ENCODE peak calls at places on chromosomes 11 and 22, in nine cellular contexts. T is adrenal gland, Z is endothelial cell of umbilical vein, G is IMR-90, O is tibial nerve, W is transverse colon, F is upper lobe of left lung, K is suprapubic skin, S is stomach. E is an unnamed sample. For H3K36me3, the result is how much of the 10 kb centered on the place peaks cover.

GRCh38 chr11:48154162-48154561 is 62.4 kb upstream of the OR4B1 start:
- DNase-seq in W (no peak), F (no peak), O (no peak), K (no peak), Z (peak), G (peak), T (no peak), S (no peak), E (no peak)

GRCh38 chr11:109849946-109850345 is 243.2 kb upstream of the ZC3H12C start:
- DNase-seq in K (no peak), W (no peak), S (no peak), O (no peak), F (no peak), G (no peak), T (no peak), Z (no peak), E (no peak)

GRCh38 chr11:120747801-120748484 is 236.4 kb downstream of the GRIK4 start:
- DNase-seq in S (no peak), W (no peak), K (no peak), O (no peak), Z (no peak), G (no peak), T (no peak), F (no peak), E (no peak)

GRCh38 chr11:48095779-48096470 is 115.6 kb downstream of the PTPRJ start:
- DNase-seq in S (no peak), T (no peak), F (no peak), K (no peak), Z (no peak), W (no peak), G (no peak), O (no peak), E (no peak)

GRCh38 chr11:64638017-64638664 is 47.1 kb downstream of the SLC22A12 start:
- DNase-seq in F (no peak), Z (no peak), W (peak), K (no peak), T (no peak), O (no peak), S (no peak), G (no peak), E (no peak)

GRCh38 chr22:50056214-50056972 is 1.7 kb downstream of the TTLL8 start:
- DNase-seq in F (no peak), T (no peak), O (no peak), G (no peak), K (no peak), S (no peak), W (no peak), Z (no peak), E (no peak)

GRCh38 chr11:396511-396947 is 2.5 kb downstream of the PKP3 start:
- DNase-seq in S (no peak), K (no peak), W (no peak), G (no peak), Z (peak), F (no peak), O (no peak), T (no peak), E (peak)

GRCh38 chr22:35634015-35634414 is 14.2 kb upstream of the APOL6 start:
- DNase-seq in W (no peak), T (no peak), O (no peak), K (no peak), Z (no peak), S (no peak), F (no peak), G (no peak), E (no peak)

GRCh38 chr11:33655842-33656600 is 44.6 kb downstream of the C11orf91 start:
- DNase-seq in F (no peak), T (no peak), W (no peak), Z (no peak), S (no peak), O (no peak), G (no peak), K (no peak), E (no peak)

GRCh38 chr22:38403806-38404205 is 51.2 kb downstream of the KCNJ4 start:
- DNase-seq in T (no peak), Z (no peak), O (no peak), K (no peak), F (no peak), W (no peak), G (no peak), S (no peak), E (no peak)

GRCh38 chr11:91857194-91857593 is 367.4 kb upstream of the FAT3 start:
- DNase-seq in K (no peak), Z (no peak), F (no peak), T (no peak), W (no peak), G (no peak), S (no peak), O (no peak), E (no peak)

GRCh38 chr11:87236368-87236767 is 198.6 kb downstream of the TMEM135 start:
- DNase-seq in Z (peak), T (no peak), G (peak), F (no peak), K (no peak), O (no peak), W (no peak), S (no peak), E (no peak)

GRCh38 chr11:128530119-128531091 is 57.0 kb downstream of the ETS1 start:
- DNase-seq in Z (no peak), S (peak), W (peak), K (no peak), F (no peak), O (no peak), T (peak), G (peak), E (no peak)

GRCh38 chr11:30110691-30111090 is 93.9 kb upstream of the KCNA4 start:
- DNase-seq in O (no peak), S (no peak), Z (no peak), F (no peak), W (no peak), T (no peak), K (no peak), G (no peak), E (no peak)

GRCh38 chr22:49738566-49738965 is 89.1 kb downstream of the BRD1 start:
- DNase-seq in T (no peak), Z (no peak), F (no peak), G (no peak), K (no peak), S (peak), O (no peak), W (no peak), E (no peak)

GRCh38 chr22:49152930-49153770 is 674.5 kb downstream of the BRD1 start:
- DNase-seq in Z (no peak), F (no peak), T (no peak), K (no peak), G (no peak), O (no peak), S (no peak), W (no peak), E (peak)

GRCh38 chr11:288328-289144 is at the start of gene PGGHG:
- DNase-seq in O (peak), F (peak), S (peak), Z (no peak), K (peak), T (no peak), G (no peak), W (peak), E (peak)

GRCh38 chr11:114135737-114136151 is 76.2 kb downstream of the ZBTB16 start:
- DNase-seq in G (no peak), O (no peak), S (no peak), F (no peak), W (no peak), K (no peak), T (no peak), Z (no peak), E (no peak)

GRCh38 chr11:69911310-69912160 is 92.3 kb upstream of the FGF3 start:
- DNase-seq in S (no peak), G (no peak), Z (no peak), K (peak), T (no peak), F (peak), W (no peak), O (no peak), E (peak)

GRCh38 chr11:68673991-68674390 is 10.4 kb upstream of the GAL start:
- DNase-seq in W (no peak), F (no peak), Z (no peak), K (no peak), S (no peak), O (no peak), T (no peak), G (no peak), E (peak)

GRCh38 chr11:35838071-35838470 is 105.8 kb upstream of the LDLRAD3 start:
- DNase-seq in O (no peak), Z (no peak), S (no peak), G (no peak), T (no peak), W (no peak), F (no peak), K (no peak), E (no peak)

GRCh38 chr11:68889948-68890446 is 13.6 kb downstream of the MRPL21 start:
- DNase-seq in G (peak), Z (no peak), F (peak), O (peak), S (no peak), T (no peak), W (peak), K (no peak), E (peak)

GRCh38 chr22:37233751-37234631 is 10.1 kb downstream of the RAC2 start:
- DNase-seq in G (no peak), T (no peak), S (no peak), K (no peak), W (peak), O (no peak), F (no peak), Z (no peak), E (peak)

GRCh38 chr11:69385832-69386415 is 92.0 kb downstream of the MYEOV start:
- DNase-seq in S (peak), G (no peak), T (no peak), F (no peak), O (no peak), K (peak), W (peak), Z (no peak), E (peak)

GRCh38 chr11:119717839-119718534 is 11.0 kb downstream of the NECTIN1 start:
- DNase-seq in Z (no peak), G (no peak), S (no peak), F (no peak), T (no peak), K (no peak), O (no peak), W (no peak), E (no peak)

GRCh38 chr11:17972987-17973386 is 39.9 kb downstream of the SERGEF start:
- DNase-seq in Z (peak), G (peak), O (peak), K (no peak), S (no peak), F (no peak), T (peak), W (peak), E (no peak)

GRCh38 chr11:130315354-130315970 is 745 bp upstream of the ZBTB44 start:
- DNase-seq in G (no peak), T (peak), S (peak), Z (no peak), K (no peak), O (peak), F (peak), W (peak), E (peak)

GRCh38 chr11:65652511-65653228 is 10.0 kb downstream of the RELA start:
- DNase-seq in K (peak), S (peak), Z (peak), F (peak), O (peak), T (peak), G (peak), W (peak), E (peak)
- TF ChIP-seq POLR2A in K (peak), S (no peak), Z (peak), F (peak), O (peak), T (peak), G (peak), W (peak), E (peak)

DNA sequence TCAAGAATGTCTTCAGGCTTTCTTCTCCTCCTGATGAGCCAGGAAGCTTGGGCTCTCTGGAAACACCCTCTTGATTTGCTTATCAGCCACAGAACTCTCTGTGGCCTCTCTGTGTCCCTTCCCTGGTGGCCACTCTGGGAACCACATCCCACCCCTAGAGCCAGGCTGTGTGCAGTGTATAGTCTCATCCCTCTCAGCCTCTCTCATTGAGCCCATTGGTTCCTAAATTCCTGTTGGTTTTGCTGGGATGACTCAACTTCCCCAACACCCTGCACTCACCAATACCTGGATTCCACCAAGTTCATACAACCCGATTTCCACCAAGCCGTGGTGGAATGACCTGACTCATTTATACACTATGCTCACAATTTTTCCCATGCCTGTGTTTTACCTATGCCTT is 5.2 kb downstream of the IRAG1 start:
- DNase-seq in G (peak), W (no peak), S (no peak), K (no peak), T (no peak), F (no peak), O (no peak), Z (no peak), E (no peak)
- TF ChIP-seq CTCF in G (peak), W (no peak), S (no peak), K (no peak), T (no peak), F (peak), O (no peak), Z (peak), E (no peak)

GRCh38 chr11:108037211-108037610 is 28.5 kb downstream of the CUL5 start:
- DNase-seq in F (no peak), K (no peak), O (no peak), W (no peak), T (peak), Z (no peak), G (no peak), S (no peak), E (no peak)
- H3K36me3 ChIP-seq in F (under half), K (under half), O (under half), W (under half), T (under half), Z (under half), G (under half), S (half or more), E (half or more)

GRCh38 chr11:46346886-46347636 is at the start of gene DGKZ:
- DNase-seq in Z (peak), K (peak), F (peak), W (peak), T (peak), G (peak), O (peak), S (peak), E (peak)
- TF ChIP-seq POLR2A in Z (peak), K (no peak), F (no peak), W (no peak), T (peak), G (no peak), O (no peak), S (no peak), E (no peak)

GRCh38 chr11:2090172-2091111 is 48.7 kb downstream of the IGF2 start:
- DNase-seq in W (no peak), G (no peak), O (no peak), T (no peak), K (peak), Z (no peak), S (peak), F (peak), E (peak)

GRCh38 chr11:2091112-2091746 is 48.0 kb downstream of the IGF2 start:
- DNase-seq in G (no peak), T (no peak), F (peak), Z (no peak), K (no peak), S (peak), W (no peak), O (no peak), E (peak)

GRCh38 chr11:2089536-2090165 is 49.5 kb downstream of the IGF2 start:
- DNase-seq in W (no peak), S (peak), O (no peak), F (no peak), K (no peak), T (no peak), G (peak), Z (peak), E (peak)

GRCh38 chr11:2088284-2088683 is 50.9 kb downstream of the IGF2 start:
- DNase-seq in S (peak), T (no peak), W (no peak), K (no peak), O (no peak), G (no peak), Z (no peak), F (no peak), E (no peak)

GRCh38 chr11:2088746-2089535 is 50.2 kb downstream of the IGF2 start:
- DNase-seq in O (no peak), F (no peak), S (peak), Z (no peak), G (no peak), K (no peak), W (no peak), T (no peak), E (no peak)
- TF ChIP-seq CTCF in O (no peak), F (no peak), S (no peak), Z (peak), G (no peak), K (no peak), W (no peak), T (no peak), E (no peak)

DNA sequence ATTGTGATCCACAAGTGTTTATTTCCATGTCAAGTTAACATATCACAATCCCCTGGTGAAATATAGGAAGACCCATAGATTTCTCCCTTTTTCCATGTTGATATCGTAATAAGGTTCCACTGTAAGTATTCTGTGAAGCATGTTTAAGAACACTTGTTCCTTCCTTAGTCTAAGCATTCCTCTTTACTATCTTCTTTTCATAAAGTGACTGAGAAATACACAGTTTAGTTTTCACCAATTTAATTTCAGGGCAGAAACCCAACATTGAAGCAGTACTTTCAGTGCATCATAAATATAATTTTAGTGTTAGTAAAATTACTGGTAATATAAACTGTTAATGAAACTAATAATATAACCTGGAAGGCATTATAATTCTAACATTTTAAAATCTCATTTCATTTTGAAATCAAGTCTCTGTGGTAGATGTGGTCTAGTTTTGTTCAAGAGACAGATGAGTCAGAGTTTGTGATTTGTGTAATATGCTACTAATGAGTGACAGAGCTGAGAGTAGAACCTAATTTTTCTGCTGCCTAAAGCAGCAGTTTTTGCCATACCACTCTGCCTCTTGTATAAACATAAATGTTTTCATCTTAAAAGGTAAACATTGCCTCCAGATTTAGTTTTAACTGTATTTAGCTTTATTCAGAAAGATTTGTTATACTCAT is 79.4 kb downstream of the ATM start:
- DNase-seq in K (no peak), S (no peak), T (no peak), W (no peak), Z (no peak), O (no peak), F (no peak), G (peak), E (no peak)
- H3K36me3 ChIP-seq in K (half or more), S (half or more), T (under half), W (under half), Z (under half), O (under half), F (under half), G (under half), E (half or more)